ENCODE peak calls at places on chromosomes 6 and 20, in ten cellular contexts. E, L, B, K, H, O, X, W, C and D are unnamed samples. For H3K4me1, the result is how much of the 10 kb centered on the place peaks cover.

GRCh38 chr20:46040902-46041535 is 12.0 kb downstream of the SLC12A5 start:
- DNase-seq in E (peak), L (peak), B (peak), K (no peak), H (no peak), O (no peak), X (no peak), W (no peak), C (no peak), D (no peak)

GRCh38 chr6:89008299-89008698 is 44.9 kb upstream of the RNGTT start:
- DNase-seq in E (no peak), L (no peak), B (no peak), K (no peak), H (no peak), O (no peak), X (no peak), W (no peak), C (no peak), D (no peak)

GRCh38 chr20:33012327-33013189 is 5.1 kb downstream of the BPIFB2 start:
- DNase-seq in E (no peak), L (no peak), B (no peak), K (no peak), H (no peak), O (no peak), X (no peak), W (no peak), C (no peak), D (no peak)

GRCh38 chr6:153090241-153090930 is 40.7 kb downstream of the RGS17 start:
- DNase-seq in E (no peak), L (peak), B (no peak), K (peak), H (no peak), O (no peak), X (no peak), W (no peak), C (peak), D (no peak)

GRCh38 chr6:85449388-85449817 is 480 bp upstream of the NT5E start:
- DNase-seq in E (no peak), L (peak), B (peak), K (peak), H (peak), O (peak), X (no peak), W (peak), C (no peak), D (no peak)

GRCh38 chr6:46098678-46099077 is 31.1 kb upstream of the ENPP4 start:
- DNase-seq in E (peak), L (peak), B (no peak), K (no peak), H (no peak), O (peak), X (no peak), W (no peak), C (no peak), D (no peak)

GRCh38 chr20:41413169-41413568 is 46.6 kb upstream of the EMILIN3 start:
- DNase-seq in E (no peak), L (no peak), B (no peak), K (no peak), H (no peak), O (no peak), X (no peak), W (no peak), C (no peak), D (no peak)

GRCh38 chr6:73942581-73942980 is 246.6 kb downstream of the CD109 start:
- DNase-seq in E (no peak), L (no peak), B (no peak), K (no peak), H (no peak), O (no peak), X (no peak), W (no peak), C (peak), D (no peak)

GRCh38 chr6:106087548-106088325 is 1.6 kb downstream of the PRDM1 start:
- DNase-seq in E (no peak), L (peak), B (no peak), K (peak), H (peak), O (peak), X (no peak), W (no peak), C (no peak), D (no peak)

GRCh38 chr6:17932362-17932852 is 55.0 kb downstream of the KIF13A start:
- DNase-seq in E (no peak), L (peak), B (no peak), K (peak), H (peak), O (peak), X (no peak), W (no peak), C (no peak), D (peak)

GRCh38 chr20:45283529-45284065 is 23.0 kb upstream of the RBPJL start:
- DNase-seq in E (no peak), L (no peak), B (no peak), K (no peak), H (no peak), O (no peak), X (no peak), W (no peak), C (no peak), D (no peak)

GRCh38 chr6:87139236-87139635 is 16.1 kb upstream of the ZNF292 start:
- DNase-seq in E (no peak), L (peak), B (no peak), K (peak), H (no peak), O (peak), X (no peak), W (no peak), C (no peak), D (no peak)

GRCh38 chr6:108588586-108588985 is 27.9 kb downstream of the FOXO3 start:
- DNase-seq in E (no peak), L (peak), B (no peak), K (peak), H (no peak), O (no peak), X (no peak), W (no peak), C (no peak), D (no peak)

GRCh38 chr6:79338493-79338892 is 104.0 kb upstream of the HMGN3 start:
- DNase-seq in E (no peak), L (no peak), B (no peak), K (no peak), H (no peak), O (no peak), X (no peak), W (no peak), C (no peak), D (no peak)

GRCh38 chr6:80287112-80287511 is 180.6 kb downstream of the BCKDHB start:
- DNase-seq in E (no peak), L (no peak), B (no peak), K (no peak), H (no peak), O (no peak), X (no peak), W (no peak), C (no peak), D (no peak)

GRCh38 chr6:82237013-82237412 is 10.5 kb downstream of the IBTK start:
- DNase-seq in E (no peak), L (peak), B (no peak), K (no peak), H (no peak), O (no peak), X (no peak), W (no peak), C (no peak), D (no peak)

GRCh38 chr6:157226026-157226639 is 97.2 kb downstream of the TMEM242 start:
- DNase-seq in E (no peak), L (peak), B (no peak), K (no peak), H (peak), O (peak), X (no peak), W (no peak), C (no peak), D (no peak)

GRCh38 chr6:157224178-157224956 is 99.0 kb downstream of the TMEM242 start:
- DNase-seq in E (no peak), L (no peak), B (no peak), K (no peak), H (no peak), O (no peak), X (no peak), W (no peak), C (no peak), D (no peak)

GRCh38 chr6:157226761-157227160 is 96.6 kb downstream of the TMEM242 start:
- DNase-seq in E (no peak), L (peak), B (no peak), K (no peak), H (no peak), O (no peak), X (no peak), W (no peak), C (no peak), D (no peak)

GRCh38 chr6:157224957-157225574 is 98.3 kb downstream of the TMEM242 start:
- DNase-seq in E (no peak), L (no peak), B (no peak), K (no peak), H (no peak), O (no peak), X (no peak), W (peak), C (no peak), D (no peak)

DNA sequence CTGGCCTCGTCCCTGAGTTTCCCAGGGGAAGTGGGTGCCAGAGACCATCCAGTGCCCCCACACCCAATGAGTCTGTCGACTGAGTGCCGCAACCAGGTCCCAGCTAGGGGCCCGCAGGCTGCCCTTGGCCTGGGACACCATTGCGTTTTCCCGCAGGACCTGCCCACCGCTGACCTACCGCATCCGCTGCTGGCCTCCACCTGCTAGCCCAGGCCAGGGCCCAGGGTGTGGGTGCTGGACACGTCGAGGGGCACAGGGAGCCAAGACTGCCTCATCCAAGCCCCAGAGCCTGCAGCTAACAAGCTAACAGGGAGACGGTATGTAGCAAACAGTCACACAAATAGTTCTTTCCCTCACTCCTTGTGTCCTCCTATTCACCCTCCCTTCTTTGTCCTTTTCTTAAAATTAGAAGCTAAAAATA is 97.7 kb downstream of the TMEM242 start:
- DNase-seq in E (no peak), L (peak), B (no peak), K (no peak), H (no peak), O (no peak), X (no peak), W (peak), C (no peak), D (no peak)
- H3K4me3 ChIP-seq in E (no peak), L (no peak), B (no peak), K (no peak), H (no peak), O (no peak), X (no peak), W (no peak), C (no peak), D (no peak)

GRCh38 chr6:113356139-113356538 is 501.0 kb upstream of the MARCKS start:
- DNase-seq in E (no peak), L (no peak), B (no peak), K (no peak), H (no peak), O (no peak), X (no peak), W (no peak), C (no peak), D (no peak)
- H3K4me1 ChIP-seq in E (under half), L (under half), B (under half), K (under half), H (under half), O (under half), X (under half), W (under half), C (under half), D (under half)

GRCh38 chr6:143614270-143614669 is 63.5 kb upstream of the PHACTR2 start:
- DNase-seq in E (no peak), L (no peak), B (no peak), K (no peak), H (no peak), O (no peak), X (no peak), W (no peak), C (no peak), D (no peak)
- H3K4me3 ChIP-seq in E (no peak), L (no peak), B (no peak), K (no peak), H (peak), O (no peak), X (no peak), W (peak), C (no peak), D (no peak)

GRCh38 chr6:34242252-34243130 is 5.8 kb downstream of the HMGA1 start:
- DNase-seq in E (peak), L (no peak), B (no peak), K (no peak), H (no peak), O (no peak), X (no peak), W (peak), C (no peak), D (no peak)

GRCh38 chr6:34240329-34241248 is 3.9 kb downstream of the HMGA1 start:
- DNase-seq in E (peak), L (no peak), B (no peak), K (no peak), H (no peak), O (no peak), X (no peak), W (peak), C (no peak), D (no peak)

GRCh38 chr6:34243901-34244884 is 4.6 kb downstream of the SMIM29 start:
- DNase-seq in E (peak), L (peak), B (peak), K (peak), H (peak), O (peak), X (no peak), W (peak), C (no peak), D (peak)

GRCh38 chr6:34241351-34242215 is 4.9 kb downstream of the HMGA1 start:
- DNase-seq in E (peak), L (no peak), B (no peak), K (no peak), H (no peak), O (no peak), X (no peak), W (peak), C (no peak), D (no peak)

DNA sequence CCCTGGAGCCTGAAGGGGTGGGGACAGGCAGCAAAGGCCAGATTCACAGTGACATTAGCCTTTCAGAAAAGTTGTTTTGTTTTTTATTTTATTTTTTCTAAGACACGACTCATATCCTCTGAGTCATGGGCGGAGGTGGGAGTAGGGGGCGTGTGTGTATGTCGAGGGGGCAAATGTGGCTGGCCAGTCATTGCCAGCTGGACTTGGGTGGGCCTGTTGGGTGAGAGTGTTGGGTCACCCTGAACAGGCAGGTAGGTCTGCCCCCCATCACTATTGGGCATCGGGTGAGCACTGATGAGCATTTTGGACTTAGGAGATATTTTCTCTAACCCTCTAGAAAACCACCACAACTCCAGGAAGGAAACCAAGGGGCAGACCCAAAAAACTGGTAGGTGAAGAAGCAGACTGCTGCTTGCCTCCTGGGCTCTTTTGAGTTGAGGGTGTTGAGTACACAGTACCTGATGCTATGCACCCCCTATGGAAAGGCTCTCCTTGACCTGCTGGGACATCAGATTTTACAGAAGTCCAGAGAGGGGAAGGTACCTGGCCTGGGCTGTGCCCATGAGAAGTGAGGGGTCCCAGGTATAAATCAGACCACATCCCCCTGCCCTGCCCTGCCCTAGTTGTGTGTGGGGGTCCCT is 5.6 kb downstream of the SMIM29 start:
- DNase-seq in E (peak), L (no peak), B (no peak), K (peak), H (no peak), O (no peak), X (no peak), W (peak), C (no peak), D (no peak)
- H3K4me1 ChIP-seq in E (under half), L (under half), B (under half), K (half or more), H (under half), O (under half), X (under half), W (under half), C (half or more), D (under half)

DNA sequence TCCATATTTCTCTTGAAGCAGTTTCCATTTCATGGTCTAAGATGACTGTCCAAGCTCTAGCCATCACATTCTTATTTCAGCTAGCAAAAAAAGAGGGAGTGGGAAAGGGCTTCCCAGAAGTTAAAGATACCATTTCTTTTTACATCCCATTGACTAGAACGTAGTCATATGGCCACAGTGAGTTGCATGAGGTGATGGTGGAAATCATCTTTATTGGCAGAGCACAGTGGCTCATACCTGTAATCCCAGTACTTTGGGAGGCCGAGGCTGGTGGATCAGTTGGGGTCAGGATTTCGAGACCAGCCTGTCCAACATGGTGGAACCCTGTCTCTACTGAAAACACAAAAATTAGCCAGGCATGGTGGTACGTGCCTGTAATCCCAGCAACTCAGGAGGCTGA is 99.6 kb downstream of the ISM1 start:
- DNase-seq in E (no peak), L (no peak), B (no peak), K (no peak), H (no peak), O (no peak), X (no peak), W (no peak), C (no peak), D (no peak)
- H3K4me3 ChIP-seq in E (no peak), L (no peak), B (no peak), K (no peak), H (no peak), O (no peak), X (no peak), W (no peak), C (no peak), D (no peak)

GRCh38 chr6:43019152-43019551 is 2.3 kb upstream of the RRP36 start:
- DNase-seq in E (no peak), L (no peak), B (no peak), K (no peak), H (no peak), O (no peak), X (no peak), W (no peak), C (no peak), D (no peak)

GRCh38 chr6:43016166-43016915 is 2.3 kb downstream of the KLHDC3 start:
- DNase-seq in E (no peak), L (no peak), B (no peak), K (no peak), H (no peak), O (peak), X (no peak), W (no peak), C (no peak), D (no peak)

GRCh38 chr6:43014434-43014909 is 423 bp downstream of the KLHDC3 start:
- DNase-seq in E (no peak), L (peak), B (no peak), K (peak), H (no peak), O (no peak), X (no peak), W (no peak), C (no peak), D (no peak)

GRCh38 chr6:43013843-43014433 is at the start of the genes KLHDC3 and MEA1:
- DNase-seq in E (peak), L (peak), B (peak), K (peak), H (peak), O (peak), X (peak), W (peak), C (peak), D (peak)

GRCh38 chr6:43016935-43017334 is 2.9 kb downstream of the KLHDC3 start:
- DNase-seq in E (no peak), L (no peak), B (no peak), K (no peak), H (no peak), O (peak), X (no peak), W (no peak), C (no peak), D (no peak)
- H3K4me1 ChIP-seq in E (under half), L (under half), B (under half), K (under half), H (under half), O (half or more), X (under half), W (under half), C (under half), D (under half)